ENCODE peak calls at places on chromosomes 16 and 17, in five cellular contexts. U, T, M, H and Z are unnamed samples.

GRCh38 chr16:77223184-77223583 is 24.0 kb downstream of the SYCE1L start:
- DNase-seq in U (no peak), T (no peak), M (no peak), H (no peak), Z (no peak)

GRCh38 chr17:320139-320538 is 32.5 kb downstream of the RPH3AL start:
- DNase-seq in U (no peak), T (no peak), M (peak; percentile 25), H (no peak), Z (no peak)

GRCh38 chr17:7186241-7186640 is 7.1 kb upstream of the ASGR1 start:
- DNase-seq in U (no peak), T (no peak), M (no peak), H (peak; percentile 22), Z (no peak)

GRCh38 chr17:45341389-45342158 is 24.8 kb upstream of the MAP3K14 start:
- DNase-seq in U (no peak), T (peak; percentile 57), M (peak; percentile 42), H (peak; percentile 99), Z (no peak)

GRCh38 chr16:1677942-1678499 is at the start of gene JPT2:
- DNase-seq in U (peak; percentile 91), T (peak; percentile 96), M (peak; percentile 99), H (peak; percentile 94), Z (peak; percentile 89)

GRCh38 chr17:63116967-63117366 is 150.9 kb downstream of the TANC2 start:
- DNase-seq in U (no peak), T (no peak), M (no peak), H (peak; percentile 45), Z (no peak)

GRCh38 chr17:9024497-9024896 is 3.2 kb downstream of the NTN1 start:
- DNase-seq in U (no peak), T (no peak), M (no peak), H (no peak), Z (no peak)

GRCh38 chr16:1580256-1580655 is 31.6 kb downstream of the IFT140 start:
- DNase-seq in U (no peak), T (no peak), M (no peak), H (no peak), Z (no peak)

GRCh38 chr16:82470506-82471196 is 156.1 kb upstream of the CDH13 start:
- DNase-seq in U (no peak), T (no peak), M (no peak), H (no peak), Z (no peak)

GRCh38 chr17:35849469-35850348 is 19.0 kb downstream of the HEATR9 start:
- DNase-seq in U (peak; percentile 15), T (no peak), M (no peak), H (peak; percentile 74), Z (peak; percentile 44)

GRCh38 chr16:50816901-50817555 is 75.1 kb downstream of the CYLD start:
- DNase-seq in U (no peak), T (no peak), M (no peak), H (no peak), Z (no peak)

GRCh38 chr17:27560668-27561067 is 70.3 kb upstream of the LGALS9 start:
- DNase-seq in U (no peak), T (no peak), M (no peak), H (no peak), Z (no peak)

DNA sequence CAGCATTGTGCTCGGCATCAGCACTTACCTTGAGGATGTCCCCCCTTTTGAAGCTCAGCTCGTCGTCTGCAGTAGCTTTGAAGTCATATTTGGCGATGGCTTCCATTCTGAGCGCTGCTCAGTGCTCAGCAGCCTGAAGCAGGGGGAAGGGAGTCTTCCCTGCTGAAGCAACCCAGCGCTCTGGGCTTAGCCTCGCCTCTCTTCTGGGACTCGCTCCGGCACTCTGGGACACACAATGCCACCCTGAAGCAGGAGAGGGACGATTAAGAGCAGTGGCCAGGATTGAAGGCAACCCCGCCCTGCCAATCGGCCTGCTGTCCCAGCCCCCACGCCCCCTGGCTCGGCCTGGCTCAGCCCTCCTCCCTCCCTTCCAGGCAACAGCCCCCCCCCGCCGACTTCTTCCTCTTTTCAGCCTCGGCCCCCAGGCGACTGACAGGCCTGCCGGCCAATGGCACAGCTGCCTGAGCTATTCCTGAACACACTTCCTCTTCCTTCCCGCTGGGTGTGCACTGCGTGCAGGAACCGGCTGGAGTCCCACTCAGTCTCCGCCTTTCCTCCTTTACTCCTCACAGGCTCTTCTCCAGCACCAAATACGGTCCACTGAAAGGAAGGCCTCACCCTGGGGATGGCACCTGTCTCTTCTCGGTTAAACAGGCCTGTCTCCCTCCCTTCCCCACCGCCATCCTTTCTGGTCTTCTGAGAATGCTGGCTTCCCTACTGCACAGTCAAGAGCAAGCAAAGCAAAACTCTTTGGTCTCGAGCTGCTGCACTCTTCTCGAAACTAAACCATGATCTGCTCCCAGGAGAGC is 11.8 kb downstream of the GRB2 start:
- DNase-seq in U (peak; percentile 55), T (peak; percentile 99), M (peak; percentile 98), H (peak; percentile 97), Z (peak; percentile 80)
- TF ChIP-seq CTCF in U (no peak), T (peak; percentile 35), M (peak; percentile 28), H (peak; percentile 8), Z (no peak)

GRCh38 chr16:67148656-67149275 is 2.0 kb downstream of the B3GNT9 start:
- DNase-seq in U (no peak), T (no peak), M (no peak), H (no peak), Z (no peak)
- TF ChIP-seq CTCF in U (no peak), T (no peak), M (no peak), H (no peak), Z (no peak)

GRCh38 chr16:4275861-4276260 is 3.0 kb upstream of the TFAP4 start:
- DNase-seq in U (no peak), T (no peak), M (no peak), H (no peak), Z (no peak)

GRCh38 chr16:4271176-4272113 is 1.4 kb downstream of the TFAP4 start:
- DNase-seq in U (peak; percentile 81), T (peak; percentile 95), M (peak; percentile 92), H (peak; percentile 91), Z (peak; percentile 81)

GRCh38 chr16:4270595-4270994 is 2.2 kb downstream of the TFAP4 start:
- DNase-seq in U (no peak), T (no peak), M (no peak), H (no peak), Z (no peak)

GRCh38 chr16:4272114-4272954 is 489 bp downstream of the TFAP4 start:
- DNase-seq in U (no peak), T (peak; percentile 78), M (no peak), H (peak; percentile 38), Z (no peak)

GRCh38 chr16:4273858-4274291 is 1.1 kb upstream of the TFAP4 start:
- DNase-seq in U (peak; percentile 17), T (peak; percentile 65), M (peak; percentile 67), H (peak; percentile 25), Z (peak; percentile 42)
- TF ChIP-seq CTCF in U (peak; percentile 22), T (no peak), M (no peak), H (peak; percentile 23), Z (peak; percentile 30)

GRCh38 chr17:39834017-39834416 is 30.1 kb downstream of the IKZF3 start:
- DNase-seq in U (no peak), T (no peak), M (no peak), H (no peak), Z (no peak)

GRCh38 chr17:39838784-39839183 is 25.3 kb downstream of the IKZF3 start:
- DNase-seq in U (no peak), T (no peak), M (no peak), H (no peak), Z (no peak)

GRCh38 chr17:39838057-39838456 is 26.1 kb downstream of the IKZF3 start:
- DNase-seq in U (no peak), T (no peak), M (no peak), H (no peak), Z (no peak)

GRCh38 chr17:39836117-39836516 is 28.0 kb downstream of the IKZF3 start:
- DNase-seq in U (no peak), T (no peak), M (no peak), H (no peak), Z (no peak)

DNA sequence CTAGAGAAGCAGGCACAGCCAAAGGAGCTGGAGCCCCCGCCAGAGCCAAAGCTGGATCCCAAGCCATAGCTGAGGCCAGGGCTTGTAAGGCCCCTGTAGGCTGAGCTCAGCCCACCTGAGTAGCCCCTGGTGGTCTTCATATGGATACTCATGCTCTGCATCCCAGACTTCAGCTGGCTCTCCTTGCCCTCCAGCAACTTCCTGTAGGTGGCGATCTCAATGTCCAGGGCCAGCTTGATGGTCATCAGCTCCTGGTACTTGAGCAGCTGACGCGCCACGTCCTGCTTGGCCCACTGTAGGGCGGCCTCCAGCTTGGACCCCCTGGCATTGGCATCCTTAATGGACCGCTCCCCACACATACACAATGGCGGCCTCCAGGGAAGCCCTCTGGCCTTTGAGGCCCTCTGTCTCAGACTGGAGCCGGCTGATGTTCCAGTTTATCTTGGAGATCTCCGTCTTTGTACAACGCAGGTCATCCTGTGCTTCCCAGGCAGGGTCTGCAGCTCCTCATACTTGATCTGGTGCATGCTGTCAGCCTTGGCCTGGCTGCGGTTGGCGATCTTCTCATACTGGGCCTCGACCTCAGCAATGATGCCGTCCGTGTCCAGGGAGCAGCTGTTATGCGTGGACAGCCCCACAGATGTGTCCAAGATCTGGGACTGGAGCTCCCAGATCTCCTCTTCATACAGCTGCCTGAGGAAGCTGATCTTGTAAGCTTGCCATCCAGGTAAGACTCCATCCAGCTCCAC is 28.9 kb downstream of the IKZF3 start:
- DNase-seq in U (no peak), T (no peak), M (no peak), H (no peak), Z (no peak)
- TF ChIP-seq CTCF in U (no peak), T (no peak), M (no peak), H (no peak), Z (no peak)

GRCh38 chr17:56121661-56122060 is 31.6 kb upstream of the ANKFN1 start:
- DNase-seq in U (no peak), T (no peak), M (no peak), H (no peak), Z (no peak)
- TF ChIP-seq CTCF in U (no peak), T (no peak), M (no peak), H (peak; percentile 53), Z (no peak)

GRCh38 chr17:4956493-4957061 is 5.7 kb downstream of the ENO3 start:
- DNase-seq in U (peak; percentile 34), T (no peak), M (no peak), H (no peak), Z (peak; percentile 42)
- TF ChIP-seq CTCF in U (peak; percentile 20), T (peak; percentile 25), M (no peak), H (peak; percentile 33), Z (no peak)

DNA sequence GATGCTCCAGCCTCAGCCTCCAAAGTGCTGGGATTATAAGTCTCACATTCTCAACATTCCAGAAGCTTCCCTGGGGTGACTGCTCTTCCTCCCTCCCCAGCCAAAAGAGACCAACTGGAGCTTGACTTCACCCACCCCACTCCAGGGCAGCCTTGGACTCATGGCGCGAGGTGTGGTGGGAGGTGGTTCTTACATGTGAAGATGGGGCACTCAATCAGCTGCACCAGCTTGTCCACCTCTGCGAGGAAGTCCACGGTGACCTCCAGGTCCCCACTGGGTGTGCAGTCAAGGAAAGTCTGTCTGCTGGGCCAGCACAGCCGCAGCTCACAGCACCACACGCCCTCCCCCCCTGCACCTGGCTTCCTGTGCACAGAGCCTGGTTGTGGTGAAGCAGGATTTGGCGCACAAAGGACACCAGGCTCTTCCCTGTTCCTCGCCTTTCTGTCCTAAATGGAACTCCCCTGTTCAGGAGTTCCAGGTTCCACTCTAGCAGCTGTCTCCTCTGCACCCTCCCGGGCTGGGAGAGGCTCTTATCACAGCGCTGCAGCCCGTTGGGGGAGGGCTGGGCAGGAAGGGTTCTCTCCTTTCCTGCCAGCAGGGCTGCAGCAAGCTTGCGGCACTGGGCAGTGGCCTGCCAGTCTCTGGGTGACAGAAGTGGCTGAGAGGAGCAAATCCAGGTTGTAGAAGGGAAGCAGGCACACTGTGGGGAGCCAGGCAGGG is 9.7 kb upstream of the MTSS2 start:
- DNase-seq in U (no peak), T (peak; percentile 74), M (no peak), H (no peak), Z (no peak)
- TF ChIP-seq CTCF in U (no peak), T (peak; percentile 16), M (no peak), H (no peak), Z (no peak)

GRCh38 chr16:29028457-29029167 is 43.8 kb downstream of the LAT start:
- DNase-seq in U (no peak), T (no peak), M (no peak), H (no peak), Z (no peak)
- TF ChIP-seq CTCF in U (no peak), T (no peak), M (no peak), H (no peak), Z (no peak)